ENCODE peak calls at places on chromosomes 3 and 15, in four cellular contexts. X, K, U and M are unnamed samples.

GRCh38 chr3:193563999-193564398 is 9.3 kb upstream of the ATP13A4 start:
- DNase-seq in X (no peak), K (no peak), U (no peak), M (no peak)

GRCh38 chr15:48222627-48223026 is 16.5 kb downstream of the SLC12A1 start:
- DNase-seq in X (no peak), K (no peak), U (no peak), M (no peak)

GRCh38 chr3:112802338-112802737 is 44.3 kb downstream of the CD200R1L start:
- DNase-seq in X (no peak), K (no peak), U (no peak), M (no peak)

GRCh38 chr3:111338059-111338698 is 203.8 kb upstream of the CD96 start:
- DNase-seq in X (no peak), K (peak), U (peak), M (peak)

GRCh38 chr15:22888120-22888859 is 49.8 kb downstream of the NIPA2 start:
- DNase-seq in X (no peak), K (no peak), U (peak), M (peak)

GRCh38 chr3:13332158-13332557 is 88.0 kb downstream of the NUP210 start:
- DNase-seq in X (no peak), K (peak), U (no peak), M (no peak)

GRCh38 chr15:98395974-98396627 is 252.2 kb upstream of the IGF1R start:
- DNase-seq in X (no peak), K (no peak), U (no peak), M (no peak)

GRCh38 chr3:66692108-66692750 is 191.4 kb upstream of the LRIG1 start:
- DNase-seq in X (no peak), K (no peak), U (no peak), M (no peak)

GRCh38 chr3:150840733-150841515 is 64.3 kb downstream of the MINDY4B start:
- DNase-seq in X (no peak), K (no peak), U (no peak), M (no peak)

GRCh38 chr3:107690522-107691138 is 167.9 kb downstream of the BBX start:
- DNase-seq in X (no peak), K (peak), U (peak), M (peak)

GRCh38 chr3:24498391-24498790 is 3.7 kb upstream of the THRB start:
- DNase-seq in X (no peak), K (no peak), U (no peak), M (no peak)

GRCh38 chr15:94243418-94243817 is 12.1 kb downstream of the MCTP2 start:
- DNase-seq in X (no peak), K (no peak), U (no peak), M (no peak)